ENCODE peak calls at places on chromosomes 4 and X, in four cellular contexts. X is activated naive CD8-positive, alpha-beta T cell treated with anti-CD3 and anti-CD28 coated beads, Interleukin-2, amount 50 U/mL, for 24 hours; W is naive thymus-derived CD4-positive, alpha-beta T cell; P is neuronal stem cell. A is an unnamed sample.

GRCh38 chr4:88967883-88968316 is 89.1 kb downstream of the FAM13A start:
- DNase-seq in X (no peak), W (no peak), P (no peak), A (no peak)

GRCh38 chr4:83964996-83965541 is 429.2 kb downstream of the GPAT3 start:
- DNase-seq in X (no peak), W (no peak), P (peak), A (peak)

GRCh38 chr4:26763649-26764048 is 97.0 kb upstream of the STIM2 start:
- DNase-seq in X (no peak), W (no peak), P (no peak), A (no peak)

GRCh38 chrX:119685225-119686066 is 7.5 kb downstream of the SEPTIN6 start:
- DNase-seq in X (no peak), W (no peak), P (no peak), A (no peak)

GRCh38 chr4:58936436-58936835 is 1826.3 kb upstream of the IGFBP7 start:
- DNase-seq in X (no peak), W (no peak), P (no peak), A (no peak)

GRCh38 chr4:78432896-78433295 is 118.7 kb upstream of the ANXA3 start:
- DNase-seq in X (no peak), W (no peak), P (no peak), A (no peak)

GRCh38 chr4:16844796-16845586 is 53.5 kb downstream of the LDB2 start:
- DNase-seq in X (no peak), W (no peak), P (peak), A (no peak)

GRCh38 chrX:132948648-132949260 is 9.7 kb downstream of the HS6ST2 start:
- DNase-seq in X (no peak), W (no peak), P (no peak), A (no peak)

GRCh38 chr4:6509587-6509986 is 37.2 kb upstream of the PPP2R2C start:
- DNase-seq in X (no peak), W (no peak), P (no peak), A (no peak)

GRCh38 chr4:139550724-139551429 is 5.1 kb downstream of the SETD7 start:
- DNase-seq in X (no peak), W (no peak), P (no peak), A (peak)

GRCh38 chr4:40395908-40396806 is 61.0 kb downstream of the CHRNA9 start:
- DNase-seq in X (no peak), W (no peak), P (no peak), A (no peak)

GRCh38 chr4:10622728-10623127 is 61.8 kb downstream of the CLNK start:
- DNase-seq in X (no peak), W (no peak), P (no peak), A (no peak)

GRCh38 chr4:139875456-139875855 is 209.8 kb downstream of the MGST2 start:
- DNase-seq in X (no peak), W (no peak), P (peak), A (no peak)

GRCh38 chr4:148866666-148867065 is 424.5 kb upstream of the NR3C2 start:
- DNase-seq in X (no peak), W (no peak), P (no peak), A (peak)

GRCh38 chr4:24582235-24582863 is 2.0 kb downstream of the DHX15 start:
- DNase-seq in X (no peak), W (no peak), P (no peak), A (no peak)

GRCh38 chr4:68861057-68861456 is 45.3 kb downstream of the UGT2B10 start:
- DNase-seq in X (no peak), W (no peak), P (no peak), A (no peak)

GRCh38 chr4:184598753-184599491 is 50.3 kb downstream of the CASP3 start:
- DNase-seq in X (no peak), W (no peak), P (no peak), A (peak)

A was measured in NCI-H226.